ENCODE peak calls at places on chromosomes 4 and X, in eight cellular contexts. I is uterus; Q is activated CD8-positive, alpha-beta T cell treated with anti-CD3 and anti-CD28 coated beads for 36 hours; D is body of pancreas; N is endothelial cell; A is lung; H is Peyer's patch; Y is astrocyte of the cerebellum. E is an unnamed sample.

GRCh38 chr4:74158561-74159396 is 861 bp downstream of the MTHFD2L start:
- DNase-seq in I (no peak), Q (no peak), D (no peak), N (no peak), A (no peak), H (no peak), Y (no peak), E (no peak)

GRCh38 chrX:2484232-2484631 is 16.5 kb downstream of the DHRSX start:
- DNase-seq in I (no peak), Q (no peak), D (no peak), N (no peak), A (no peak), H (no peak), Y (no peak), E (no peak)

GRCh38 chrX:129097668-129098067 is 425.6 kb downstream of the SMARCA1 start:
- DNase-seq in I (no peak), Q (no peak), D (no peak), N (no peak), A (no peak), H (no peak), Y (no peak), E (no peak)

GRCh38 chr4:128225148-128225547 is 62.5 kb downstream of the PGRMC2 start:
- DNase-seq in I (no peak), Q (no peak), D (no peak), N (no peak), A (no peak), H (no peak), Y (peak; percentile 93), E (no peak)

GRCh38 chrX:10404435-10404834 is 215.9 kb downstream of the MID1 start:
- DNase-seq in I (no peak), Q (no peak), D (no peak), N (no peak), A (no peak), H (no peak), Y (no peak), E (no peak)

GRCh38 chr4:6322761-6323566 is 53.3 kb downstream of the WFS1 start:
- DNase-seq in I (no peak), Q (no peak), D (no peak), N (no peak), A (no peak), H (no peak), Y (no peak), E (no peak)

GRCh38 chrX:27953161-27953560 is 28.1 kb downstream of the DCAF8L1 start:
- DNase-seq in I (no peak), Q (no peak), D (no peak), N (no peak), A (no peak), H (no peak), Y (no peak), E (no peak)

GRCh38 chr4:8515316-8516060 is 64.7 kb upstream of the GPR78 start:
- DNase-seq in I (no peak), Q (no peak), D (no peak), N (no peak), A (no peak), H (no peak), Y (no peak), E (no peak)

GRCh38 chr4:3673176-3673575 is 93.0 kb upstream of the ADRA2C start:
- DNase-seq in I (peak; percentile 6), Q (no peak), D (no peak), N (no peak), A (no peak), H (no peak), Y (no peak), E (no peak)

GRCh38 chr4:37812713-37813112 is 13.8 kb upstream of the PGM2 start:
- DNase-seq in I (no peak), Q (no peak), D (no peak), N (no peak), A (no peak), H (no peak), Y (no peak), E (no peak)

GRCh38 chr4:83561381-83561780 is 25.5 kb downstream of the GPAT3 start:
- DNase-seq in I (no peak), Q (peak; percentile 43), D (peak; percentile 40), N (no peak), A (peak; percentile 52), H (no peak), Y (no peak), E (no peak)

GRCh38 chrX:21438792-21439191 is 64.6 kb downstream of the CNKSR2 start:
- DNase-seq in I (no peak), Q (no peak), D (no peak), N (no peak), A (no peak), H (no peak), Y (no peak), E (no peak)

GRCh38 chr4:119227690-119228089 is 15.2 kb downstream of the USP53 start:
- DNase-seq in I (no peak), Q (no peak), D (no peak), N (no peak), A (no peak), H (no peak), Y (no peak), E (no peak)

GRCh38 chr4:4791299-4791798 is 68.1 kb upstream of the MSX1 start:
- DNase-seq in I (no peak), Q (no peak), D (no peak), N (no peak), A (no peak), H (no peak), Y (no peak), E (no peak)

GRCh38 chrX:134246282-134246681 is 9.3 kb downstream of the CCDC160 start:
- DNase-seq in I (no peak), Q (no peak), D (no peak), N (no peak), A (no peak), H (no peak), Y (no peak), E (no peak)

GRCh38 chr4:82423245-82424054 is 6.8 kb downstream of the HNRNPDL start:
- DNase-seq in I (no peak), Q (no peak), D (no peak), N (no peak), A (no peak), H (no peak), Y (no peak), E (no peak)

GRCh38 chr4:156606444-156607197 is 365.0 kb downstream of the PDGFC start:
- DNase-seq in I (no peak), Q (no peak), D (no peak), N (no peak), A (no peak), H (no peak), Y (no peak), E (no peak)

GRCh38 chrX:20947411-20947912 is 426.8 kb upstream of the CNKSR2 start:
- DNase-seq in I (no peak), Q (no peak), D (no peak), N (no peak), A (no peak), H (no peak), Y (no peak), E (no peak)

GRCh38 chrX:129262912-129263311 is 260.4 kb downstream of the SMARCA1 start:
- DNase-seq in I (no peak), Q (no peak), D (no peak), N (no peak), A (no peak), H (no peak), Y (no peak), E (no peak)

GRCh38 chr4:24646777-24647460 is 62.6 kb upstream of the DHX15 start:
- DNase-seq in I (no peak), Q (no peak), D (no peak), N (no peak), A (no peak), H (no peak), Y (no peak), E (peak; percentile 60)

GRCh38 chr4:168710353-168710946 is 213.6 kb downstream of the PALLD start:
- DNase-seq in I (peak; percentile 64), Q (peak; percentile 7), D (peak; percentile 18), N (no peak), A (no peak), H (no peak), Y (peak; percentile 63), E (no peak)

GRCh38 chr4:170721812-170722373 is 632.1 kb upstream of the AADAT start:
- DNase-seq in I (no peak), Q (no peak), D (no peak), N (no peak), A (no peak), H (no peak), Y (no peak), E (no peak)

DNA sequence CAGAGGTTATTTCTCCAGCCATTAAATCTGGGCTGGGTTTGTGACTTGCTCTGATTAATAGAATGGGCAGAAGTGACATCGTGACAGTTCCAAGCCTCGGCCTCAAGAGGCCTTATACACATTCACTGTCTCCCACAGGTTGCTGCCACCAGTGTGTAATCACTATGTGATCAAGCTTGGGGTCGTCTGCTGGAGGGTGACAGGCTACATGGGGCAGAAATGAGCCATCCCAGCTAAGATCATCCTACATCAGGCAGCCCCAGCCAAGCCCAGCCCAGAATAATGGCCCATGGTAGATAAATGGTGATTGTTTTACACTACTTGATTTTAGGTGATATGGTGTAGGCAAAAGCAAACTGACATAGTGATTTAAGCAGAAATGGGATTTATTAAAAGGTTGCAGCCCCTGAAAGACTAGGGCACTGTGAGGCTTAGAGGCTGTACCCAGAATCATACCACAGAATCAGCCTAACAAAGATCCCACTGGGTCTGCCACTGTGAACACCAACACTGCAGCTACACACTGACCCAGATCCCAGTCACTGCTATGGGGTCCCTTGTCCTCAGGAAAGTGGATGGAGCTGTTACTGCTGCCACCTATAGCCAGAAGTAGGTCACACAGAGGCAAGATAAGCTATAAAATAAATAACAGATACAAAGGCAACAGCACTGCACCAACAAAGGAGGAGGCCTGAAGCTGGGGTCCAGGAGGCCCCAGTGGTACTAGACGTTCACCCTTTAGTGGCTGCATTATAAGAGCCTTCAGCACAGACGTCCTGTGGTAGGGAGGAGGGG is 159.6 kb upstream of the RBPJ start:
- DNase-seq in I (no peak), Q (peak; percentile 18), D (no peak), N (no peak), A (no peak), H (no peak), Y (no peak), E (no peak)
- TF ChIP-seq CTCF in I (no peak), Q (no peak), D (no peak), N (no peak), A (no peak), H (no peak), Y (peak; percentile 42), E (peak; percentile 38)

GRCh38 chr4:85784348-85784747 is 309.4 kb downstream of the ARHGAP24 start:
- DNase-seq in I (no peak), Q (no peak), D (no peak), N (no peak), A (no peak), H (no peak), Y (no peak), E (no peak)
- TF ChIP-seq CTCF in I (no peak), Q (no peak), D (no peak), N (no peak), A (no peak), H (no peak), Y (no peak), E (no peak)

GRCh38 chrX:30308263-30309138 is 689 bp downstream of the NR0B1 start:
- DNase-seq in I (no peak), Q (no peak), D (peak; percentile 12), N (peak; percentile 44), A (no peak), H (no peak), Y (no peak), E (no peak)
- TF ChIP-seq CTCF in I (no peak), Q (no peak), D (no peak), N (peak; percentile 63), A (no peak), H (no peak), Y (peak; percentile 18), E (peak; percentile 27)

GRCh38 chrX:106401965-106402559 is 209.7 kb upstream of the RADX start:
- DNase-seq in I (no peak), Q (no peak), D (no peak), N (no peak), A (no peak), H (no peak), Y (no peak), E (no peak)

GRCh38 chrX:106404512-106404911 is 207.3 kb upstream of the RADX start:
- DNase-seq in I (no peak), Q (no peak), D (no peak), N (no peak), A (no peak), H (no peak), Y (no peak), E (no peak)
- TF ChIP-seq CTCF in I (no peak), Q (no peak), D (no peak), N (no peak), A (no peak), H (no peak), Y (peak; percentile 19), E (no peak)

E was measured in osteocyte.